ENCODE peak calls at places on chromosome 15, in eight cellular contexts. V, E, J, U, W, M, I and G are unnamed samples.

GRCh38 chr15:94600496-94600895 is 369.1 kb downstream of the MCTP2 start:
- DNase-seq in V (no peak), W (no peak), M (no peak), J (no peak), I (no peak), E (no peak), U (no peak), G (no peak)

GRCh38 chr15:99454941-99455795 is 110.6 kb upstream of the MEF2A start:
- DNase-seq in V (peak), J (peak), E (peak), U (peak), I (peak), W (peak), M (no peak), G (peak)

GRCh38 chr15:91783001-91783400 is 70.5 kb upstream of the SLCO3A1 start:
- DNase-seq in W (no peak), I (no peak), M (no peak), J (no peak), U (no peak), V (no peak), E (no peak), G (no peak)

GRCh38 chr15:41805711-41806110 is 22.2 kb upstream of the JMJD7 start:
- DNase-seq in V (no peak), U (no peak), J (no peak), E (no peak), W (no peak), I (no peak), M (no peak), G (no peak)

GRCh38 chr15:93987068-93987467 is 244.3 kb upstream of the MCTP2 start:
- DNase-seq in V (no peak), M (no peak), I (no peak), W (no peak), U (no peak), E (no peak), J (no peak), G (no peak)

GRCh38 chr15:56783156-56783856 is 50.0 kb upstream of the ZNF280D start:
- DNase-seq in W (no peak), I (no peak), U (no peak), M (no peak), V (no peak), J (no peak), E (no peak), G (no peak)

GRCh38 chr15:98955331-98955730 is 52.3 kb downstream of the PGPEP1L start:
- DNase-seq in J (no peak), W (peak), M (no peak), U (no peak), I (no peak), V (peak), E (no peak), G (no peak)

GRCh38 chr15:75431682-75432081 is 19.8 kb downstream of the SIN3A start:
- DNase-seq in W (no peak), V (no peak), E (no peak), U (no peak), J (no peak), I (no peak), M (no peak), G (no peak)

GRCh38 chr15:51600114-51600513 is 22.5 kb downstream of the DMXL2 start:
- DNase-seq in M (no peak), U (no peak), I (no peak), V (no peak), J (no peak), W (no peak), E (no peak), G (no peak)

GRCh38 chr15:52161406-52161966 is 29.7 kb downstream of the GNB5 start:
- DNase-seq in M (no peak), J (no peak), U (no peak), E (no peak), V (no peak), W (no peak), I (no peak), G (no peak)

GRCh38 chr15:81398910-81399551 is 25.0 kb upstream of the TMC3 start:
- DNase-seq in E (no peak), U (no peak), I (no peak), M (no peak), V (no peak), J (no peak), W (no peak), G (no peak)

GRCh38 chr15:99385865-99386264 is 134.6 kb downstream of the LRRC28 start:
- DNase-seq in I (peak), V (peak), M (no peak), U (peak), J (no peak), E (peak), W (peak), G (peak)

GRCh38 chr15:69253156-69253555 is 45.6 kb upstream of the PAQR5 start:
- DNase-seq in M (peak), V (no peak), I (no peak), J (no peak), E (no peak), U (peak), W (no peak), G (no peak)

GRCh38 chr15:35674873-35675781 is 129.2 kb upstream of the DPH6 start:
- DNase-seq in V (no peak), U (no peak), I (no peak), J (no peak), E (no peak), M (peak), W (peak), G (no peak)

GRCh38 chr15:65329991-65330735 is 25.7 kb downstream of the RNU5B-1 start:
- DNase-seq in E (no peak), W (no peak), U (no peak), V (no peak), M (peak), J (no peak), I (no peak), G (no peak)

GRCh38 chr15:27842526-27842925 is 256.6 kb downstream of the OCA2 start:
- DNase-seq in V (no peak), J (peak), M (no peak), U (no peak), W (no peak), I (no peak), E (no peak), G (no peak)

GRCh38 chr15:97976129-97976528 is 15.6 kb downstream of the ARRDC4 start:
- DNase-seq in J (no peak), U (no peak), V (no peak), M (no peak), E (no peak), I (no peak), W (no peak), G (no peak)

GRCh38 chr15:72198410-72199270 is 1.1 kb upstream of the GRAMD2A start:
- DNase-seq in I (no peak), M (no peak), J (no peak), W (no peak), E (peak), V (no peak), U (no peak), G (no peak)

GRCh38 chr15:81284256-81285031 is 39.5 kb downstream of the STARD5 start:
- DNase-seq in M (no peak), W (no peak), U (no peak), V (no peak), J (no peak), E (no peak), I (peak), G (no peak)

GRCh38 chr15:44706946-44707636 is 4.0 kb downstream of the PATL2 start:
- DNase-seq in V (no peak), E (peak), U (no peak), M (no peak), J (no peak), I (peak), W (no peak), G (peak)

GRCh38 chr15:41944313-41944940 is 27.9 kb downstream of the EHD4 start:
- DNase-seq in V (peak), E (no peak), I (no peak), J (no peak), U (peak), W (no peak), M (no peak), G (no peak)

GRCh38 chr15:88913017-88913849 is at the start of gene MFGE8:
- DNase-seq in W (peak), E (peak), J (peak), I (peak), V (peak), U (peak), M (peak), G (peak)

GRCh38 chr15:59616390-59616789 is 4.8 kb downstream of the GCNT3 start:
- DNase-seq in I (peak), V (no peak), M (no peak), E (no peak), J (no peak), U (peak), W (no peak), G (no peak)

GRCh38 chr15:101111570-101112262 is 140.1 kb downstream of the CHSY1 start:
- DNase-seq in U (no peak), I (no peak), J (no peak), W (no peak), M (no peak), V (no peak), E (no peak), G (no peak)

GRCh38 chr15:31265871-31266711 is 60.5 kb upstream of the KLF13 start:
- DNase-seq in E (peak), U (no peak), M (peak), V (peak), J (peak), W (peak), I (peak), G (peak)

GRCh38 chr15:101579766-101580165 is 72.4 kb downstream of the TM2D3 start:
- DNase-seq in M (no peak), U (peak), W (no peak), E (no peak), J (no peak), V (no peak), I (no peak), G (no peak)

GRCh38 chr15:75067123-75067854 is 43.9 kb downstream of the PPCDC start:
- DNase-seq in U (no peak), J (no peak), V (no peak), I (no peak), M (no peak), W (no peak), E (peak), G (no peak)

GRCh38 chr15:77033729-77034619 is 36.9 kb downstream of the TSPAN3 start:
- DNase-seq in W (no peak), E (peak), J (no peak), V (no peak), U (no peak), I (peak), M (peak), G (peak)

GRCh38 chr15:78565951-78566774 is 843 bp downstream of the CHRNA5 start:
- DNase-seq in M (peak), I (peak), J (no peak), E (no peak), V (no peak), U (peak), W (peak), G (no peak)

GRCh38 chr15:66389859-66390382 is 3.2 kb downstream of the MAP2K1 start:
- DNase-seq in V (no peak), U (no peak), I (no peak), W (no peak), M (no peak), E (no peak), J (no peak), G (no peak)

GRCh38 chr15:66388057-66388363 is 1.3 kb downstream of the MAP2K1 start:
- DNase-seq in I (no peak), E (no peak), J (no peak), U (no peak), V (no peak), M (no peak), W (no peak), G (no peak)

GRCh38 chr15:66388576-66388975 is 1.9 kb downstream of the MAP2K1 start:
- DNase-seq in E (no peak), I (no peak), W (no peak), J (no peak), V (no peak), U (no peak), M (no peak), G (no peak)

GRCh38 chr15:66389098-66389858 is 2.6 kb downstream of the MAP2K1 start:
- DNase-seq in E (no peak), U (no peak), W (no peak), V (no peak), I (no peak), J (no peak), M (no peak), G (no peak)

GRCh38 chr15:66390670-66391069 is 4.0 kb downstream of the MAP2K1 start:
- DNase-seq in M (no peak), J (no peak), I (peak), E (peak), U (no peak), V (no peak), W (no peak), G (no peak)
- TF ChIP-seq EP300 in M (no peak), J (no peak), I (peak), E (peak), U (no peak), V (no peak), W (no peak), G (no peak)

GRCh38 chr15:66872394-66872793 is 170.4 kb downstream of the SMAD6 start:
- DNase-seq in W (no peak), E (no peak), J (no peak), V (no peak), I (no peak), U (no peak), M (no peak), G (no peak)
- TF ChIP-seq EP300 in W (no peak), E (no peak), J (no peak), V (no peak), I (no peak), U (no peak), M (no peak), G (no peak)

GRCh38 chr15:48333553-48333952 is 2.3 kb downstream of the DUT start:
- DNase-seq in E (no peak), W (no peak), J (no peak), U (no peak), I (no peak), M (no peak), V (no peak), G (no peak)

GRCh38 chr15:48340111-48340510 is 8.9 kb downstream of the DUT start:
- DNase-seq in M (no peak), U (no peak), I (no peak), V (no peak), W (no peak), E (no peak), J (no peak), G (no peak)

GRCh38 chr15:48337626-48338025 is 6.4 kb downstream of the DUT start:
- DNase-seq in J (no peak), M (no peak), W (no peak), V (no peak), E (no peak), I (no peak), U (no peak), G (no peak)

GRCh38 chr15:48334260-48334659 is 3.0 kb downstream of the DUT start:
- DNase-seq in J (no peak), V (no peak), E (no peak), I (no peak), M (no peak), W (no peak), U (no peak), G (no peak)

DNA sequence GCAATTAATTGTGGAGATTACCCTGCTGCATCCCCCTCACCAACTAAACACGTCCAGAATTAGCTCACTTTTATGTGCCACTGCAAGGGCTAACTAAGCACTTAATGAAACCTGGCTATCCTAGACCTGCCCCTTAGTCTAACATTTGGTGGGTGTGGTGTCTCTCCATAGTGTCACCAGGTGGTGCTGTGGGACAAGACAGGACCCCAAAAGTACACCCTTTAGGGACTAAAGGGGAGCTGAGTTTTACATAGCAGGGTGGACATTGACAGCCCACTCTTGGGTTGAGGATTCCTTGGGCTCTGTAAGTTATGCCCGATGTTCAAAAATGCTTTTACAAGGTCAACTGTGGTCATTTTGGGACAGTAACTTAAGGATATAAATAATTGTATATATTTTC is 5.7 kb downstream of the DUT start:
- DNase-seq in U (no peak), J (no peak), M (peak), E (no peak), V (no peak), W (no peak), I (no peak), G (no peak)
- TF ChIP-seq EP300 in U (no peak), J (no peak), M (no peak), E (no peak), V (no peak), W (no peak), I (no peak), G (no peak)

DNA sequence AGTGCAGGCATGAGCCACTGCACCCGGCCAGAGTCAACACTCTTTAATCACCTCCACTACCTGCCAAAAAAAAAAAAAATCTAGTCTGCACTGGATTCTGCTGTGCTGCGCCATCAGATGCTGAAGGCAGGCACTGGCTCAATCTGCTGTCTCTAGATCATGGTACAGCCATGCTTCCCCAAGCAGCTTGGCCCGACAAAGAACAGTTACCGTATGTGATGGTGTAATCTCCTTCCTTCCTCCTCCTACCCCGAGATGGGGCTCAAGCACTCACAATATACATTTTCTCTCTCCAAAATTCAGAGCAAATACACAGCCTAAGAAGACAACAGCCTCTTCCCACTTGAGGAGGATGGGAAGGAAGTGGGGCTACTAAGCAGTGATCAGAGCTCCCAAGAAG is 45.1 kb downstream of the DAPK2 start:
- DNase-seq in J (no peak), V (no peak), U (no peak), E (no peak), M (no peak), W (no peak), I (no peak), G (no peak)
- TF ChIP-seq EP300 in J (no peak), V (no peak), U (no peak), E (no peak), M (no peak), W (no peak), I (no peak), G (no peak)

GRCh38 chr15:71051539-71051938 is 63.7 kb upstream of the THSD4 start:
- DNase-seq in V (no peak), I (no peak), M (no peak), E (no peak), W (no peak), U (no peak), J (no peak), G (no peak)
- TF ChIP-seq EP300 in V (no peak), I (no peak), M (no peak), E (no peak), W (no peak), U (no peak), J (no peak), G (no peak)

GRCh38 chr15:62588930-62589655 is 424.0 kb upstream of the C2CD4B start:
- DNase-seq in M (peak), V (no peak), I (no peak), U (no peak), J (no peak), W (no peak), E (no peak), G (no peak)

GRCh38 chr15:62591842-62592838 is 427.1 kb upstream of the C2CD4B start:
- DNase-seq in E (no peak), W (no peak), J (no peak), I (no peak), V (no peak), M (no peak), U (peak), G (no peak)

GRCh38 chr15:62592920-62593319 is 427.8 kb upstream of the C2CD4B start:
- DNase-seq in M (no peak), U (no peak), W (no peak), V (no peak), E (no peak), I (no peak), J (no peak), G (no peak)

GRCh38 chr15:62598217-62598616 is 433.1 kb upstream of the C2CD4B start:
- DNase-seq in I (no peak), U (no peak), W (no peak), M (no peak), E (no peak), V (no peak), J (no peak), G (no peak)

GRCh38 chr15:62594017-62594416 is 428.9 kb upstream of the C2CD4B start:
- DNase-seq in I (no peak), V (no peak), W (no peak), E (no peak), M (no peak), U (no peak), J (no peak), G (no peak)
- TF ChIP-seq EP300 in I (no peak), V (no peak), W (no peak), E (no peak), M (no peak), U (no peak), J (no peak), G (no peak)

GRCh38 chr15:48680841-48681240 is 35.3 kb upstream of the FBN1 start:
- DNase-seq in E (no peak), U (no peak), M (no peak), V (no peak), W (no peak), I (no peak), J (no peak), G (no peak)

GRCh38 chr15:48682949-48683651 is 37.6 kb upstream of the FBN1 start:
- DNase-seq in I (peak), W (peak), E (peak), U (peak), M (no peak), V (peak), J (no peak), G (peak)

GRCh38 chr15:48679952-48680351 is 34.4 kb upstream of the FBN1 start:
- DNase-seq in U (no peak), W (no peak), I (no peak), E (no peak), V (no peak), J (no peak), M (no peak), G (no peak)

GRCh38 chr15:48681274-48681840 is 35.8 kb upstream of the FBN1 start:
- DNase-seq in W (no peak), M (peak), I (no peak), E (no peak), V (no peak), U (no peak), J (no peak), G (no peak)

GRCh38 chr15:48683991-48684765 is 38.7 kb upstream of the FBN1 start:
- DNase-seq in I (no peak), W (no peak), J (no peak), M (no peak), U (no peak), V (no peak), E (no peak), G (no peak)
- TF ChIP-seq EP300 in I (no peak), W (no peak), J (no peak), M (no peak), U (no peak), V (no peak), E (no peak), G (no peak)

GRCh38 chr15:19973718-19974117 is 567.9 kb downstream of the GOLGA6L6 start:
- DNase-seq in V (no peak), U (no peak), E (no peak), W (no peak), M (peak), J (no peak), I (no peak), G (no peak)
- TF ChIP-seq EP300 in V (no peak), U (no peak), E (no peak), W (no peak), M (no peak), J (no peak), I (no peak), G (no peak)

DNA sequence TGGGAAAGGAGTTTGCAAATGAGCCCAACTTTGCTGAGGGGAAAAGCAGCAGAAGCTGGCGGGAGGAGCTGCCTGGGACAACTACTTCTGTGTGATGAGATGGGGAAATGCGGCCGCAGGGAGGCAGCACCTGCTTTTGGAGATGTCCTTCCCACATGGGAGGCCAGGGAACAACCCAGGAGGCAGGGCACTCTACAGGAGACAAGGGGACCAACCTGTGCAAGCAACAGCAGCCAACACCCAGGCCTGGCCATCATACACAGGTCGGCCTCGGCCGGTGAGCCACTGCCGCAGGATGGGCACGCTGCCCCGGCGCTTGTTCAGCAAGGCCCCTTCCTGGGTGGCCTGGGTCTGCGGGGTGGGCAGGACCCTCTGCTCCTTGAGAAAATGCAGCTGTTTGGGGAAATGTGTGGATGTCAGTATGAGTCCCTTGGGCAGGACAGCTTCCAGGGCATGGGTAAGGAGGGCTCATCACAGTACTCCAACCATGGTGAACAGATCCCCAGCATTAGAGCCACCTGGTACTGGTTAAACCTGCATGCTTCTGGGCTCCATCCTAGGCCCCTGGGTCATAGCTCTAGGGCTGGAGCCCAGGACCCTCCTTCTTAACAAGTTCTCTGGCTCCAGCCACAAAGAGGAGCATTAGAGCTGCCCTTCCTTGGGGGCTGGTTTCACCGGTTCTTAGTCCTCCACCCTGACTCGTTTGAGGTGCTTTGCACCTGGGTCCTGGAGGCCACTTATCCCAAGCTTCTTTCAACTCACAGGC is 11.6 kb downstream of the EPB42 start:
- DNase-seq in J (peak), E (no peak), M (no peak), U (peak), I (no peak), W (no peak), V (no peak), G (no peak)
- TF ChIP-seq EP300 in J (no peak), E (no peak), M (no peak), U (no peak), I (no peak), W (no peak), V (no peak), G (no peak)